ENCODE peak calls at places on chromosomes 7 and 10, in five cellular contexts. G is lower leg skin, B is GM06990, O is endothelial cell of umbilical vein, Q is mammary epithelial cell. N is an unnamed sample.

GRCh38 chr10:43193496-43194080 is 55.3 kb downstream of the CSGALNACT2 start:
- DNase-seq in G (no peak), B (no peak), O (no peak), Q (no peak), N (no peak)

GRCh38 chr7:85103352-85103751 is 83.5 kb downstream of the SEMA3D start:
- DNase-seq in G (peak), B (no peak), O (no peak), Q (peak), N (no peak)

GRCh38 chr10:76301950-76302349 is 870.5 kb downstream of the LRMDA start:
- DNase-seq in G (no peak), B (no peak), O (no peak), Q (peak), N (no peak)

GRCh38 chr10:75392744-75393143 is 8.8 kb downstream of the ZNF503 start:
- DNase-seq in G (no peak), B (no peak), O (no peak), Q (no peak), N (no peak)

GRCh38 chr10:116826803-116827202 is 22.5 kb upstream of the ENO4 start:
- DNase-seq in G (no peak), B (no peak), O (no peak), Q (no peak), N (no peak)

GRCh38 chr10:4807803-4808507 is 18.1 kb upstream of the AKR1E2 start:
- DNase-seq in G (no peak), B (peak), O (peak), Q (peak), N (peak)

GRCh38 chr7:153188161-153188560 is 428.6 kb downstream of the ACTR3B start:
- DNase-seq in G (no peak), B (no peak), O (no peak), Q (no peak), N (no peak)

GRCh38 chr10:24544776-24545175 is 178.9 kb downstream of the ARHGAP21 start:
- DNase-seq in G (peak), B (no peak), O (no peak), Q (no peak), N (no peak)

GRCh38 chr7:3649678-3650445 is 348.8 kb downstream of the SDK1 start:
- DNase-seq in G (no peak), B (no peak), O (no peak), Q (peak), N (no peak)

GRCh38 chr10:73998623-73999622 is 1.0 kb downstream of the VCL start:
- DNase-seq in G (peak), B (no peak), O (peak), Q (peak), N (no peak)

GRCh38 chr7:108630002-108630401 is 60.3 kb downstream of the DNAJB9 start:
- DNase-seq in G (no peak), B (no peak), O (no peak), Q (no peak), N (no peak)

GRCh38 chr10:93488956-93489528 is 6.9 kb upstream of the MYOF start:
- DNase-seq in G (no peak), B (no peak), O (peak), Q (no peak), N (no peak)

GRCh38 chr10:132994371-132994796 is 52.0 kb upstream of the CFAP46 start:
- DNase-seq in G (no peak), B (no peak), O (no peak), Q (no peak), N (no peak)
- H3K4me3 ChIP-seq in G (no peak), B (no peak), O (no peak), Q (no peak), N (no peak)

GRCh38 chr10:23194471-23194965 is 2.4 kb downstream of the PTF1A start:
- DNase-seq in G (no peak), B (no peak), O (no peak), Q (no peak), N (no peak)
- TF ChIP-seq CTCF in G (no peak), B (no peak), O (no peak), Q (no peak), N (no peak)

GRCh38 chr7:16061630-16062029 is 359.7 kb downstream of the CRPPA start:
- DNase-seq in G (no peak), B (no peak), O (no peak), Q (no peak), N (no peak)
- H3K4me3 ChIP-seq in G (no peak), B (no peak), O (no peak), Q (no peak), N (no peak)

GRCh38 chr10:103980246-103980906 is 13.4 kb downstream of the SLK start:
- DNase-seq in G (no peak), B (no peak), O (peak), Q (no peak), N (no peak)

GRCh38 chr10:103985726-103986125 is 18.8 kb downstream of the SLK start:
- DNase-seq in G (no peak), B (no peak), O (no peak), Q (no peak), N (no peak)

GRCh38 chr10:103979530-103979929 is 12.6 kb downstream of the SLK start:
- DNase-seq in G (no peak), B (no peak), O (no peak), Q (no peak), N (no peak)

GRCh38 chr10:103983367-103983911 is 16.5 kb downstream of the SLK start:
- DNase-seq in G (no peak), B (peak), O (peak), Q (no peak), N (peak)

DNA sequence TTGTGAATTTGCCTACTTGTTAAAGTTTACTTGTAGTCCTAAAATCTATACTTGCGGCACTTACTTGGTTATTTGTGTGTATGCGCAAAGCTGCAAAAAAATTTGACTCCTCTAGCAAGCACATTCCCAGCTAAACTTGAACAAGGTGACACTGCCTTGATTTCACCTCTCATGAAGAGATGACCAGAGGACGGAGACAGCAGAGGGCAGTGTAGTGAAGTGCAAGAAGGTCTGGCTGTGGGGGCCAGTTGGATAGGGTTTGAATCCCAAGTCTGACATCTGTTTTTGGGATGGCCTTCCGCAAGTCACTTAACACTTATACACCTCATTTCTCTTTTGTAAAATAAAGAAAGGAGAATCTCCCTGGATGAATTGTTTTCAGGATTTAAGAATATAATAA is 15.7 kb downstream of the SLK start:
- DNase-seq in G (no peak), B (no peak), O (peak), Q (no peak), N (no peak)
- TF ChIP-seq CTCF in G (no peak), B (peak), O (peak), Q (no peak), N (peak)

GRCh38 chr10:89207181-89207800 is at the start of gene CH25H:
- DNase-seq in G (peak), B (no peak), O (peak), Q (peak), N (no peak)

GRCh38 chr10:89209718-89210117 is 2.6 kb upstream of the CH25H start:
- DNase-seq in G (no peak), B (no peak), O (no peak), Q (no peak), N (no peak)

GRCh38 chr10:89207801-89208551 is 859 bp upstream of the CH25H start:
- DNase-seq in G (peak), B (peak), O (no peak), Q (no peak), N (no peak)

GRCh38 chr10:89204621-89205020 is 2.5 kb downstream of the CH25H start:
- DNase-seq in G (no peak), B (no peak), O (no peak), Q (no peak), N (no peak)

DNA sequence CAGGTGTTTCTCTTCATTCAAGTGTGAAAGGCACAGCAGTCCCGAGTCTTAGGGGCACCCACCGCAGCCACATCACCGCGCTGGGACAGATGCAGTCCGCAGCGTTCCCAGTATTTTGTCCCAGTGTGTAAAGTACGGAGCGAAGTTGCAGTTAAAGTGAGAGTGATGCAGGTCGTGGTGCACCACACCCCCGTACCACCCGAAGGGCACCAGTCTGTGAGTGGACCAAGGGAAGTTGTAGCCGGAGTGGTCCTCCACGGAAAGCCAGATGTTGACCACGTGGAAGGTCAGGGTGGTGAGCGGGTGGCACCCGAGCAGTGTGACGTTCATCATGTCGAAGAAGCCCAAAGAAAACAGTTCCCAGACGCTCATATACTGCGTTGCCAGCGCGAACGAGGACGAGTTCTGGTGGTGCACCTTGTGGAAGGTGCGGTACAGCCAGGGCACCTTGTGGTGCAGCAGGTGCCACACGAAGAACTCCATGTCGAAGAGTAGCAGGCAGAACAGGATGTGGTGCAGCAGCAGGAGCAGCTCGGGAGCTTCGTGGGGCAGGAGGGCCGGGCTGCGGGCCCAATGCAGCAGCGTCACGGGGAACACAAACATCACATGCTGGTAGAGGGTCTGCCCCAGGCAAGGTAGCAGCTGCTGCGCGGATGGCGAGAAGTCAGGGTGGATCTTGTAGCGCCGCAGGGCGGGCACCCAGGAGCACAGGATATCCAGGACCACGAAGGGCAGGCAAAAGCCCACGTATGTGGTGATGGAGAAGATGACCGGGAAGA is 526 bp downstream of the CH25H start:
- DNase-seq in G (peak), B (peak), O (no peak), Q (no peak), N (no peak)
- H3K4me3 ChIP-seq in G (peak), B (peak), O (peak), Q (no peak), N (peak)

GRCh38 chr10:97682042-97682441 is 5.0 kb downstream of the AVPI1 start:
- DNase-seq in G (no peak), B (no peak), O (no peak), Q (no peak), N (no peak)
- TF ChIP-seq CTCF in G (no peak), B (no peak), O (no peak), Q (no peak), N (no peak)

GRCh38 chr7:19117081-19117869 is at the start of gene TWIST1:
- DNase-seq in G (peak), B (no peak), O (no peak), Q (peak), N (no peak)
- H3K4me3 ChIP-seq in G (peak), B (peak), O (peak), Q (peak), N (peak)